ENCODE peak calls at places on chromosome 16, in ten cellular contexts. J, U, B, A, Z, H, W, Q, K and M are unnamed samples.

GRCh38 chr16:80317132-80318098 is 223.4 kb upstream of the DYNLRB2 start:
- DNase-seq in J (no peak), U (no peak), B (no peak), A (no peak), Z (no peak), H (no peak), W (no peak), Q (no peak), K (no peak), M (no peak)

GRCh38 chr16:15601212-15601879 is 41.6 kb downstream of the MARF1 start:
- DNase-seq in J (no peak), U (no peak), B (no peak), A (no peak), Z (no peak), H (no peak), W (no peak), Q (no peak), K (no peak), M (no peak)

GRCh38 chr16:78431701-78432100 is 332.2 kb downstream of the WWOX start:
- DNase-seq in J (no peak), U (no peak), B (no peak), A (no peak), Z (no peak), H (no peak), W (no peak), Q (no peak), K (no peak), M (no peak)

GRCh38 chr16:645852-646678 is 3.1 kb upstream of the WDR90 start:
- DNase-seq in J (no peak), U (peak; percentile 61), B (no peak), A (no peak), Z (no peak), H (no peak), W (no peak), Q (no peak), K (no peak), M (no peak)

GRCh38 chr16:86091976-86092375 is 193.0 kb downstream of the IRF8 start:
- DNase-seq in J (no peak), U (no peak), B (no peak), A (no peak), Z (no peak), H (no peak), W (no peak), Q (no peak), K (no peak), M (no peak)

GRCh38 chr16:83233153-83233552 is 574.6 kb upstream of the HSBP1 start:
- DNase-seq in J (no peak), U (no peak), B (no peak), A (no peak), Z (no peak), H (peak; percentile 19), W (no peak), Q (no peak), K (no peak), M (no peak)

GRCh38 chr16:53817117-53817516 is 113.2 kb downstream of the FTO start:
- DNase-seq in J (peak; percentile 27), U (peak; percentile 56), B (peak; percentile 64), A (peak; percentile 81), Z (peak; percentile 64), H (peak; percentile 93), W (no peak), Q (no peak), K (peak; percentile 53), M (peak; percentile 80)

GRCh38 chr16:46830417-46830901 is 521 bp downstream of the C16orf87 start:
- DNase-seq in J (peak; percentile 42), U (no peak), B (no peak), A (no peak), Z (no peak), H (no peak), W (peak; percentile 31), Q (peak; percentile 38), K (no peak), M (no peak)

GRCh38 chr16:24986512-24987303 is 28.5 kb downstream of the ARHGAP17 start:
- DNase-seq in J (no peak), U (peak; percentile 68), B (no peak), A (no peak), Z (no peak), H (peak; percentile 64), W (no peak), Q (no peak), K (no peak), M (no peak)

GRCh38 chr16:17160285-17160854 is 310.4 kb downstream of the XYLT1 start:
- DNase-seq in J (no peak), U (no peak), B (no peak), A (no peak), Z (no peak), H (no peak), W (no peak), Q (peak; percentile 28), K (no peak), M (no peak)

GRCh38 chr16:1362807-1363206 is 11.1 kb downstream of the GNPTG start:
- DNase-seq in J (no peak), U (no peak), B (no peak), A (no peak), Z (no peak), H (no peak), W (no peak), Q (no peak), K (no peak), M (no peak)

GRCh38 chr16:86984975-86985655 is 332.1 kb downstream of the C16orf95 start:
- DNase-seq in J (peak; percentile 55), U (no peak), B (no peak), A (no peak), Z (no peak), H (no peak), W (no peak), Q (no peak), K (no peak), M (no peak)

GRCh38 chr16:69113216-69113615 is 7.8 kb downstream of the HAS3 start:
- DNase-seq in J (no peak), U (no peak), B (no peak), A (no peak), Z (no peak), H (no peak), W (no peak), Q (no peak), K (no peak), M (no peak)

GRCh38 chr16:87100306-87101058 is 216.7 kb downstream of the C16orf95 start:
- DNase-seq in J (no peak), U (no peak), B (no peak), A (no peak), Z (no peak), H (no peak), W (no peak), Q (no peak), K (no peak), M (no peak)